ENCODE peak calls at places on chromosomes 7 and 10, in eight cellular contexts. I is neural crest cell, U is RWPE1, A is pancreas, P is fibroblast of the aortic adventitia, D is OCI-LY7, Q is right lobe of liver, E is tibial artery. C is an unnamed sample.

GRCh38 chr7:69411466-69411865 is 186.8 kb upstream of the AUTS2 start:
- DNase-seq in E (no peak), U (no peak), D (no peak), P (no peak), A (no peak), Q (no peak), I (no peak), C (no peak)

GRCh38 chr10:124290095-124290795 is 128.5 kb downstream of the OAT start:
- DNase-seq in I (no peak), U (no peak), A (no peak), E (peak), D (no peak), Q (peak), P (no peak), C (no peak)

GRCh38 chr7:135512135-135512887 is 2.4 kb upstream of the CNOT4 start:
- DNase-seq in U (peak), E (no peak), A (no peak), Q (no peak), P (peak), I (no peak), D (peak), C (no peak)

GRCh38 chr7:35874881-35875280 is 74.0 kb downstream of the SEPTIN7 start:
- DNase-seq in E (no peak), Q (no peak), P (peak), U (no peak), D (no peak), I (no peak), A (no peak), C (no peak)

GRCh38 chr7:90224204-90224603 is 12.7 kb downstream of the STEAP2 start:
- DNase-seq in P (no peak), U (no peak), D (no peak), Q (no peak), E (no peak), I (no peak), A (no peak), C (no peak)

GRCh38 chr7:31056775-31057346 is 4.8 kb downstream of the ADCYAP1R1 start:
- DNase-seq in P (no peak), U (no peak), Q (no peak), D (no peak), I (no peak), A (no peak), E (no peak), C (no peak)

GRCh38 chr7:137953692-137954470 is 48.0 kb downstream of the CREB3L2 start:
- DNase-seq in U (peak), Q (no peak), D (no peak), P (peak), I (no peak), E (no peak), A (no peak), C (no peak)

GRCh38 chr7:105198223-105198622 is 184.2 kb downstream of the KMT2E start:
- DNase-seq in A (no peak), Q (no peak), U (no peak), D (no peak), I (no peak), P (peak), E (no peak), C (no peak)

GRCh38 chr7:116128139-116128538 is 82.2 kb upstream of the TES start:
- DNase-seq in D (no peak), U (no peak), A (no peak), I (no peak), E (no peak), Q (no peak), P (no peak), C (no peak)

GRCh38 chr7:116120839-116121238 is 89.5 kb upstream of the TES start:
- DNase-seq in P (peak), E (no peak), A (no peak), Q (no peak), U (no peak), D (no peak), I (no peak), C (no peak)

GRCh38 chr7:116122972-116123595 is 87.3 kb upstream of the TES start:
- DNase-seq in Q (no peak), I (no peak), U (peak), D (peak), A (peak), E (no peak), P (peak), C (no peak)
- TF ChIP-seq CTCF in Q (peak), I (peak), U (peak), D (peak), A (peak), E (peak), P (peak), C (peak)

GRCh38 chr7:140541513-140542192 is 62.3 kb upstream of the MKRN1 start:
- DNase-seq in Q (peak), A (peak), P (peak), E (no peak), I (peak), U (peak), D (no peak), C (peak)
- TF ChIP-seq CTCF in Q (no peak), A (no peak), P (no peak), E (no peak), I (no peak), U (no peak), D (no peak), C (no peak)

GRCh38 chr10:62422068-62422590 is 48.0 kb downstream of the ZNF365 start:
- DNase-seq in Q (no peak), A (no peak), D (no peak), P (peak), I (no peak), E (no peak), U (no peak), C (no peak)
- TF ChIP-seq CTCF in Q (no peak), A (no peak), D (no peak), P (peak), I (no peak), E (no peak), U (no peak), C (no peak)

GRCh38 chr10:122435212-122435827 is 19.1 kb upstream of the ARMS2 start:
- DNase-seq in E (no peak), U (peak), I (no peak), A (no peak), D (peak), P (peak), Q (no peak), C (no peak)
- TF ChIP-seq CTCF in E (peak), U (peak), I (peak), A (peak), D (peak), P (peak), Q (peak), C (peak)

GRCh38 chr10:71127019-71127534 is 85.3 kb upstream of the UNC5B start:
- DNase-seq in D (no peak), Q (no peak), A (no peak), P (no peak), I (no peak), E (no peak), U (no peak), C (no peak)

GRCh38 chr10:71123023-71123422 is 89.3 kb upstream of the UNC5B start:
- DNase-seq in I (no peak), P (no peak), U (no peak), Q (no peak), A (no peak), D (no peak), E (no peak), C (no peak)

GRCh38 chr10:71125749-71126107 is 86.6 kb upstream of the UNC5B start:
- DNase-seq in U (no peak), I (no peak), E (no peak), P (no peak), A (no peak), D (no peak), Q (no peak), C (no peak)

GRCh38 chr10:71126432-71126831 is 85.9 kb upstream of the UNC5B start:
- DNase-seq in U (no peak), E (no peak), D (no peak), Q (no peak), P (no peak), A (no peak), I (no peak), C (no peak)

GRCh38 chr10:71124921-71125748 is 87.2 kb upstream of the UNC5B start:
- DNase-seq in E (no peak), Q (no peak), I (no peak), U (no peak), A (no peak), D (no peak), P (no peak), C (no peak)
- TF ChIP-seq CTCF in E (no peak), Q (no peak), I (no peak), U (no peak), A (no peak), D (no peak), P (no peak), C (no peak)

GRCh38 chr10:79128241-79128922 is 59.6 kb downstream of the ZMIZ1 start:
- DNase-seq in I (no peak), A (no peak), P (no peak), D (no peak), Q (no peak), E (no peak), U (no peak), C (no peak)

GRCh38 chr10:79128923-79129305 is 60.1 kb downstream of the ZMIZ1 start:
- DNase-seq in A (no peak), Q (no peak), U (no peak), D (no peak), P (no peak), E (no peak), I (no peak), C (no peak)

GRCh38 chr10:79126351-79126750 is 57.6 kb downstream of the ZMIZ1 start:
- DNase-seq in I (no peak), P (no peak), D (no peak), A (no peak), U (no peak), Q (no peak), E (no peak), C (no peak)

GRCh38 chr10:79129361-79129997 is 60.7 kb downstream of the ZMIZ1 start:
- DNase-seq in A (no peak), D (no peak), I (peak), Q (no peak), P (no peak), U (no peak), E (no peak), C (no peak)

GRCh38 chr10:79127151-79127961 is 58.6 kb downstream of the ZMIZ1 start:
- DNase-seq in A (peak), U (peak), D (no peak), P (peak), E (peak), Q (peak), I (no peak), C (no peak)
- TF ChIP-seq CTCF in A (no peak), U (no peak), D (no peak), P (no peak), E (no peak), Q (peak), I (no peak), C (no peak)

GRCh38 chr7:139735912-139736595 is 41.7 kb downstream of the HIPK2 start:
- DNase-seq in E (no peak), A (no peak), Q (no peak), P (no peak), D (no peak), U (no peak), I (no peak), C (no peak)
- TF ChIP-seq CTCF in E (no peak), A (no peak), Q (no peak), P (no peak), D (no peak), U (no peak), I (no peak), C (no peak)

GRCh38 chr10:81843042-81843441 is 32.0 kb upstream of the NRG3 start:
- DNase-seq in I (no peak), Q (no peak), U (no peak), P (no peak), E (no peak), A (no peak), D (no peak), C (no peak)
- TF ChIP-seq CTCF in I (peak), Q (no peak), U (no peak), P (no peak), E (no peak), A (no peak), D (peak), C (no peak)

GRCh38 chr7:3480197-3480596 is 179.1 kb downstream of the SDK1 start:
- DNase-seq in U (no peak), Q (no peak), E (no peak), P (no peak), I (no peak), D (no peak), A (no peak), C (no peak)

GRCh38 chr7:3481435-3481834 is 180.4 kb downstream of the SDK1 start:
- DNase-seq in P (no peak), Q (no peak), U (no peak), D (no peak), E (no peak), A (no peak), I (no peak), C (no peak)

GRCh38 chr7:3482147-3482921 is 181.3 kb downstream of the SDK1 start:
- DNase-seq in I (peak), Q (no peak), D (peak), U (peak), E (no peak), A (peak), P (peak), C (no peak)
- TF ChIP-seq CTCF in I (peak), Q (peak), D (peak), U (peak), E (peak), A (no peak), P (peak), C (no peak)

GRCh38 chr10:125450218-125450617 is 232.7 kb downstream of the TEX36 start:
- DNase-seq in U (no peak), E (no peak), Q (no peak), P (no peak), I (no peak), D (no peak), A (no peak), C (no peak)

GRCh38 chr10:125444790-125445189 is 238.2 kb downstream of the TEX36 start:
- DNase-seq in Q (no peak), I (no peak), E (no peak), P (no peak), A (no peak), D (no peak), U (no peak), C (no peak)

GRCh38 chr10:125449571-125449970 is 233.4 kb downstream of the TEX36 start:
- DNase-seq in A (no peak), I (no peak), D (no peak), Q (no peak), P (no peak), U (no peak), E (no peak), C (no peak)

GRCh38 chr10:125451319-125451718 is 231.6 kb downstream of the TEX36 start:
- DNase-seq in E (no peak), P (no peak), I (no peak), D (no peak), A (no peak), U (no peak), Q (no peak), C (no peak)

DNA sequence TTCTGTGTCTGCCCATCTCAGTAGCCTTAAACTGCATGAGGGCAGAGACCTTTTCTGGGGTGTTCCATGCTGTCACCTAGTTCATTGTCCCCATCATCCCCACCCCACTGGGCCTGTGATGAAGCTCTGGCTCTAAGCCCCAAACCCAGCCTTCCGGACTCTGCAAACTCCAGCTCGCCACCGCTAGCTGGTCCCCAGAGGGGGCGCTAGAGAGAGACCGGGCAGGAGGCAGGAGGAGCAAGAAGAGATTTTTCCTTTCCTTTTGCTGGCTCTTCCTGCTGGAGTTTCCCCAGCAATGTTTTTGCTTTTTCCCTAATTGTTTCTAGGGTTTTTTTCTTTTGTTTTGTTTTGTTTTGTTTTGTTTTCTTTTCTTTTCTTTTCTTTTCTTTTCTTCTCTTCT is 234.4 kb downstream of the TEX36 start:
- DNase-seq in U (peak), E (no peak), I (peak), D (peak), Q (no peak), P (peak), A (peak), C (no peak)
- TF ChIP-seq CTCF in U (peak), E (no peak), I (peak), D (peak), Q (no peak), P (peak), A (peak), C (peak)

C was measured in mesothelial cell of epicardium.